ENCODE peak calls at places on chromosomes 2 and 18, in four cellular contexts. J, Q, K and F are unnamed samples.

GRCh38 chr18:78862395-78862794 is 117.2 kb upstream of the SALL3 start:
- DNase-seq in J (no peak), Q (no peak), K (no peak), F (no peak)

GRCh38 chr18:37552296-37552695 is 13.3 kb downstream of the CELF4 start:
- DNase-seq in Q (no peak), K (no peak), J (no peak), F (no peak)

GRCh38 chr2:54416166-54416798 is 39.8 kb upstream of the SPTBN1 start:
- DNase-seq in Q (peak), K (peak), J (peak), F (no peak)

GRCh38 chr2:144541411-144541810 is 21.5 kb upstream of the ZEB2 start:
- DNase-seq in K (no peak), J (no peak), Q (no peak), F (no peak)

GRCh38 chr2:197251576-197251975 is 59.0 kb downstream of the ANKRD44 start:
- DNase-seq in Q (peak), K (peak), J (peak), F (peak)

GRCh38 chr2:102806250-102806837 is 44.5 kb downstream of the TMEM182 start:
- DNase-seq in Q (peak), J (peak), K (peak), F (peak)

GRCh38 chr2:63788070-63788469 is 53.6 kb upstream of the UGP2 start:
- DNase-seq in K (peak), Q (peak), J (peak), F (peak)

GRCh38 chr18:74013955-74014354 is 133.7 kb downstream of the FBXO15 start:
- DNase-seq in J (peak), Q (peak), K (peak), F (peak)

GRCh38 chr2:20577495-20578235 is 73.2 kb downstream of the HS1BP3 start:
- DNase-seq in K (no peak), J (peak), Q (no peak), F (peak)

GRCh38 chr2:160207271-160207670 is 7.2 kb upstream of the ITGB6 start:
- DNase-seq in Q (no peak), J (no peak), K (no peak), F (no peak)

GRCh38 chr2:160207804-160208661 is 8.0 kb upstream of the ITGB6 start:
- DNase-seq in K (peak), J (peak), Q (peak), F (peak)

GRCh38 chr2:160208662-160209229 is 8.7 kb upstream of the ITGB6 start:
- DNase-seq in Q (no peak), J (no peak), K (no peak), F (no peak)

GRCh38 chr2:160210599-160211138 is 10.6 kb upstream of the ITGB6 start:
- DNase-seq in K (peak), J (peak), Q (peak), F (peak)

GRCh38 chr2:160209457-160209856 is 9.4 kb upstream of the ITGB6 start:
- DNase-seq in K (peak), J (peak), Q (peak), F (peak)
- TF ChIP-seq CTCF in K (no peak), J (no peak), Q (peak), F (peak)

GRCh38 chr2:226184940-226185575 is 614.6 kb downstream of the IRS1 start:
- DNase-seq in K (peak), J (peak), Q (peak), F (peak)

GRCh38 chr2:226183033-226183432 is 616.6 kb downstream of the IRS1 start:
- DNase-seq in Q (no peak), K (no peak), J (no peak), F (no peak)

GRCh38 chr2:226185613-226186211 is 613.9 kb downstream of the IRS1 start:
- DNase-seq in J (peak), K (peak), Q (peak), F (peak)

GRCh38 chr2:226183550-226183949 is 616.1 kb downstream of the IRS1 start:
- DNase-seq in K (no peak), J (peak), Q (peak), F (peak)

GRCh38 chr2:226184540-226184939 is 615.1 kb downstream of the IRS1 start:
- DNase-seq in Q (no peak), K (no peak), J (peak), F (no peak)
- H3K4me3 ChIP-seq in Q (no peak), K (no peak), J (no peak), F (no peak)

DNA sequence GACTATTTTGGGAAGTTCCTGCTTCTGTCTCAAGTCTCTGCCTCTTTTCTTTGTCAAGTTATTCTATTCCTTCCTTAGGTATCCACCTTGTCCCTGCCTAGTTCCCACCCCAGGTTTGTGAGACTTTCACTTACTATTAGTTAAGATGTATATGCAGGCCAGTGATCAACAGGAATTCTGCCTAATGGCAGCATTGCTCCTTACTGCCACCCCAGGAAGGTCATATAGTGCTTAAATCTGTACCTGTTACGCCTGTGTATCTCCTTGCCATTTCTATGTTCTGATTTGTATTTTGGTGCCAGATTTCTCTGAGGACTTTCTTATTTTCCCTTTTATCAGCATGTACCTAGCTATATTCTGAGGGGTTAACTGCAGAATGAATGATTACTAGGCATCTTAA is 746.0 kb upstream of the TMEFF2 start:
- DNase-seq in J (no peak), K (no peak), Q (no peak), F (no peak)
- TF ChIP-seq CTCF in J (no peak), K (no peak), Q (no peak), F (no peak)

GRCh38 chr2:26706616-26707473 is 14.3 kb downstream of the KCNK3 start:
- DNase-seq in J (no peak), Q (peak), K (no peak), F (no peak)
- H3K4me3 ChIP-seq in J (no peak), Q (no peak), K (no peak), F (no peak)

DNA sequence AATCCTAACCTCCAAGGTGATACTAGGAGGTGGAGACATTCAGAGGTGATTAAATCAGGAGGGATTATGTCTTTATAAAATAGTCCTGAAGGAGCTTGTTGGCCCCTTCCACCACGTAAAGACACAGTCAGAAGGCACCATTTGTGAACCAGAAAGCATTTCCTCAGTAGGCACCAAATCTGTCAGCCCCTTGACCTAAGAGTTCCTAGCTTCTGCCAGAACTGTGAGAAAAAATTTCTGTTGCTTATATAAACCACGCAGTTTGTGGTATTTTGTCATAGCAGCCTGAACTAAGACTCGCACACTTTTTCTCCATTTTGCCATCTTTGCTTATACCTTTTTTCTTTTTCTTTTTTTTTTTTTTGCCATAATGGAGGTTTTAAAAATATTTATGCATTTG is 18.6 kb upstream of the NARS1 start:
- DNase-seq in J (no peak), K (no peak), Q (no peak), F (no peak)
- TF ChIP-seq CTCF in J (no peak), K (no peak), Q (no peak), F (no peak)

GRCh38 chr18:5961097-5961827 is 65.9 kb upstream of the TMEM200C start:
- DNase-seq in K (no peak), J (no peak), Q (no peak), F (no peak)
- H3K4me3 ChIP-seq in K (no peak), J (no peak), Q (no peak), F (no peak)

GRCh38 chr2:220101902-220102301 is 474.5 kb downstream of the SLC4A3 start:
- DNase-seq in Q (peak), J (no peak), K (no peak), F (no peak)

GRCh38 chr2:220106065-220106464 is 478.6 kb downstream of the SLC4A3 start:
- DNase-seq in K (no peak), J (peak), Q (no peak), F (no peak)

GRCh38 chr2:220103596-220103995 is 476.2 kb downstream of the SLC4A3 start:
- DNase-seq in J (no peak), Q (no peak), K (no peak), F (no peak)

GRCh38 chr2:220107380-220107791 is 480.0 kb downstream of the SLC4A3 start:
- DNase-seq in J (no peak), K (no peak), Q (peak), F (no peak)

GRCh38 chr2:220104871-220105351 is 477.5 kb downstream of the SLC4A3 start:
- DNase-seq in J (peak), Q (peak), K (peak), F (peak)
- TF ChIP-seq CTCF in J (peak), Q (peak), K (peak), F (peak)

GRCh38 chr2:5690231-5690630 is 2.0 kb upstream of the SOX11 start:
- DNase-seq in J (no peak), Q (no peak), K (no peak), F (no peak)
- H3K4me3 ChIP-seq in J (no peak), Q (peak), K (no peak), F (no peak)